ENCODE peak calls at places on chromosomes 4 and X, in ten cellular contexts. V is natural killer cell; H is D341Med; Z is vagina; D is activated naive CD4-positive, alpha-beta T cell; I is uterus; Y is T-cell; O is activated CD8-positive, alpha-beta T cell treated with anti-CD3 and anti-CD28 coated beads, Interleukin-2, amount 10 ng/mL, durations not matched to agents 7 days and 5 days; U is CD8-positive, alpha-beta memory T cell; A is cerebellar cortex. J is an unnamed sample.

GRCh38 chr4:80539190-80539589 is 203.7 kb downstream of the CFAP299 start:
- DNase-seq in V (no peak), Y (no peak), U (no peak), O (no peak), Z (no peak), H (no peak), A (no peak), I (no peak), D (no peak), J (no peak)

GRCh38 chrX:96689951-96690350 is 5.3 kb downstream of the DIAPH2 start:
- DNase-seq in Y (no peak), U (no peak), Z (no peak), O (no peak), H (no peak), D (no peak), A (no peak), V (no peak), I (no peak), J (no peak)

GRCh38 chr4:127545271-127545670 is 87.5 kb upstream of the INTU start:
- DNase-seq in H (no peak), A (no peak), Y (no peak), V (no peak), Z (no peak), D (no peak), I (no peak), U (no peak), O (no peak), J (no peak)

GRCh38 chrX:3663576-3664290 is 49.7 kb downstream of the PRKX start:
- DNase-seq in H (no peak), Y (no peak), Z (no peak), O (no peak), D (no peak), U (no peak), I (no peak), V (no peak), A (no peak), J (no peak)

GRCh38 chr4:140188975-140189374 is 35.0 kb upstream of the MAML3 start:
- DNase-seq in Z (no peak), U (no peak), O (no peak), I (peak; percentile 55), V (no peak), H (no peak), A (no peak), D (no peak), Y (no peak), J (no peak)

GRCh38 chr4:138262058-138262838 is 20.1 kb upstream of the SLC7A11 start:
- DNase-seq in V (no peak), Z (no peak), A (no peak), D (no peak), H (no peak), I (no peak), O (no peak), Y (no peak), U (no peak), J (no peak)

GRCh38 chr4:42309571-42310260 is 87.6 kb upstream of the SHISA3 start:
- DNase-seq in V (no peak), D (no peak), O (no peak), I (no peak), U (no peak), Y (no peak), Z (no peak), H (no peak), A (no peak), J (no peak)

GRCh38 chr4:24164797-24165196 is 274.9 kb upstream of the PPARGC1A start:
- DNase-seq in V (no peak), Z (no peak), A (no peak), Y (no peak), U (no peak), O (no peak), H (no peak), D (no peak), I (no peak), J (no peak)

GRCh38 chrX:22748093-22748999 is 251.4 kb upstream of the DDX53 start:
- DNase-seq in H (peak; percentile 48), I (peak; percentile 27), D (peak; percentile 0), Z (no peak), A (peak; percentile 77), V (no peak), Y (peak; percentile 21), O (peak; percentile 41), U (peak; percentile 6), J (no peak)

GRCh38 chr4:168796362-168797106 is 213.5 kb downstream of the CBR4 start:
- DNase-seq in Y (no peak), O (no peak), I (no peak), H (no peak), D (no peak), A (no peak), Z (no peak), V (no peak), U (no peak), J (no peak)

GRCh38 chr4:77269505-77269904 is 112.5 kb downstream of the CCNG2 start:
- DNase-seq in V (no peak), O (no peak), Y (no peak), I (no peak), H (no peak), Z (no peak), D (no peak), U (no peak), A (no peak), J (no peak)

J was measured in central memory CD8-positive, alpha-beta T cell.